ENCODE peak calls at places on chromosomes 4 and X, in ten cellular contexts. One of them, this sample, is unnamed. For H3K4me1, the result is how much of the 10 kb centered on the place peaks cover.

GRCh38 chr4:1177274-1178141 is 5.1 kb upstream of the SPON2 start:
- DNase-seq in A549: no peak
- DNase-seq in effector memory CD4-positive, alpha-beta T cell: no peak
- DNase-seq in heart right ventricle: peak
- DNase-seq in tibial nerve: no peak
- DNase-seq in mesenchymal stem cell: no peak
- DNase-seq in PC-3: peak
- DNase-seq in fibroblast of lung: no peak
- DNase-seq in kidney: peak
- DNase-seq in heart left ventricle: peak
- DNase-seq in this sample: peak

GRCh38 chrX:10634681-10635161 is 14.3 kb upstream of the MID1 start:
- DNase-seq in A549: peak
- DNase-seq in effector memory CD4-positive, alpha-beta T cell: no peak
- DNase-seq in heart right ventricle: no peak
- DNase-seq in tibial nerve: no peak
- DNase-seq in mesenchymal stem cell: peak
- DNase-seq in PC-3: peak
- DNase-seq in fibroblast of lung: peak
- DNase-seq in kidney: no peak
- DNase-seq in heart left ventricle: no peak
- DNase-seq in this sample: no peak

GRCh38 chrX:12210921-12211320 is 72.6 kb downstream of the FRMPD4 start:
- DNase-seq in A549: peak
- DNase-seq in effector memory CD4-positive, alpha-beta T cell: no peak
- DNase-seq in heart right ventricle: no peak
- DNase-seq in tibial nerve: no peak
- DNase-seq in mesenchymal stem cell: peak
- DNase-seq in PC-3: peak
- DNase-seq in fibroblast of lung: no peak
- DNase-seq in kidney: no peak
- DNase-seq in heart left ventricle: no peak
- DNase-seq in this sample: no peak

GRCh38 chr4:3186609-3187008 is 62.4 kb upstream of the MSANTD1 start:
- DNase-seq in A549: no peak
- DNase-seq in effector memory CD4-positive, alpha-beta T cell: no peak
- DNase-seq in heart right ventricle: no peak
- DNase-seq in tibial nerve: no peak
- DNase-seq in mesenchymal stem cell: no peak
- DNase-seq in PC-3: no peak
- DNase-seq in fibroblast of lung: no peak
- DNase-seq in kidney: no peak
- DNase-seq in heart left ventricle: no peak
- DNase-seq in this sample: no peak

GRCh38 chr4:31545755-31546154 is 825.6 kb downstream of the PCDH7 start:
- DNase-seq in A549: no peak
- DNase-seq in effector memory CD4-positive, alpha-beta T cell: no peak
- DNase-seq in heart right ventricle: no peak
- DNase-seq in tibial nerve: no peak
- DNase-seq in mesenchymal stem cell: no peak
- DNase-seq in PC-3: no peak
- DNase-seq in fibroblast of lung: no peak
- DNase-seq in kidney: no peak
- DNase-seq in heart left ventricle: no peak
- DNase-seq in this sample: no peak

GRCh38 chr4:145731026-145731425 is 51.1 kb downstream of the C4orf51 start:
- DNase-seq in A549: peak
- DNase-seq in effector memory CD4-positive, alpha-beta T cell: no peak
- DNase-seq in heart right ventricle: no peak
- DNase-seq in tibial nerve: no peak
- DNase-seq in mesenchymal stem cell: peak
- DNase-seq in PC-3: peak
- DNase-seq in fibroblast of lung: peak
- DNase-seq in kidney: no peak
- DNase-seq in heart left ventricle: no peak
- DNase-seq in this sample: no peak

GRCh38 chr4:113375964-113376666 is 326.7 kb downstream of the ANK2 start:
- DNase-seq in A549: no peak
- DNase-seq in effector memory CD4-positive, alpha-beta T cell: no peak
- DNase-seq in heart right ventricle: no peak
- DNase-seq in tibial nerve: no peak
- DNase-seq in mesenchymal stem cell: no peak
- DNase-seq in PC-3: no peak
- DNase-seq in fibroblast of lung: no peak
- DNase-seq in kidney: no peak
- DNase-seq in heart left ventricle: no peak
- DNase-seq in this sample: no peak

GRCh38 chr4:146095091-146095690 is 80.3 kb upstream of the LSM6 start:
- DNase-seq in A549: peak
- DNase-seq in effector memory CD4-positive, alpha-beta T cell: no peak
- DNase-seq in heart right ventricle: no peak
- DNase-seq in tibial nerve: peak
- DNase-seq in mesenchymal stem cell: peak
- DNase-seq in PC-3: peak
- DNase-seq in fibroblast of lung: peak
- DNase-seq in kidney: no peak
- DNase-seq in heart left ventricle: no peak
- DNase-seq in this sample: no peak

GRCh38 chr4:6180841-6181631 is 19.3 kb downstream of the JAKMIP1 start:
- DNase-seq in A549: no peak
- DNase-seq in effector memory CD4-positive, alpha-beta T cell: no peak
- DNase-seq in heart right ventricle: no peak
- DNase-seq in tibial nerve: no peak
- DNase-seq in mesenchymal stem cell: no peak
- DNase-seq in PC-3: no peak
- DNase-seq in fibroblast of lung: no peak
- DNase-seq in kidney: no peak
- DNase-seq in heart left ventricle: no peak
- DNase-seq in this sample: no peak

GRCh38 chr4:6178757-6179156 is 21.6 kb downstream of the JAKMIP1 start:
- DNase-seq in A549: no peak
- DNase-seq in effector memory CD4-positive, alpha-beta T cell: no peak
- DNase-seq in heart right ventricle: no peak
- DNase-seq in tibial nerve: no peak
- DNase-seq in mesenchymal stem cell: no peak
- DNase-seq in PC-3: peak
- DNase-seq in fibroblast of lung: no peak
- DNase-seq in kidney: no peak
- DNase-seq in heart left ventricle: no peak
- DNase-seq in this sample: no peak

GRCh38 chr4:6175426-6175825 is 24.9 kb downstream of the JAKMIP1 start:
- DNase-seq in A549: no peak
- DNase-seq in effector memory CD4-positive, alpha-beta T cell: no peak
- DNase-seq in heart right ventricle: no peak
- DNase-seq in tibial nerve: no peak
- DNase-seq in mesenchymal stem cell: no peak
- DNase-seq in PC-3: no peak
- DNase-seq in fibroblast of lung: no peak
- DNase-seq in kidney: no peak
- DNase-seq in heart left ventricle: no peak
- DNase-seq in this sample: no peak

GRCh38 chr4:6179362-6179761 is 21.0 kb downstream of the JAKMIP1 start:
- DNase-seq in A549: no peak
- DNase-seq in effector memory CD4-positive, alpha-beta T cell: no peak
- DNase-seq in heart right ventricle: no peak
- DNase-seq in tibial nerve: no peak
- DNase-seq in mesenchymal stem cell: no peak
- DNase-seq in PC-3: no peak
- DNase-seq in fibroblast of lung: no peak
- DNase-seq in kidney: no peak
- DNase-seq in heart left ventricle: no peak
- DNase-seq in this sample: no peak

GRCh38 chr4:6177587-6178197 is 22.7 kb downstream of the JAKMIP1 start:
- DNase-seq in A549: peak
- DNase-seq in effector memory CD4-positive, alpha-beta T cell: no peak
- DNase-seq in heart right ventricle: peak
- DNase-seq in tibial nerve: no peak
- DNase-seq in mesenchymal stem cell: no peak
- DNase-seq in PC-3: no peak
- DNase-seq in fibroblast of lung: no peak
- DNase-seq in kidney: no peak
- DNase-seq in heart left ventricle: no peak
- DNase-seq in this sample: peak
- H3K4me1 ChIP-seq in A549: under half
- H3K4me1 ChIP-seq in effector memory CD4-positive, alpha-beta T cell: under half
- H3K4me1 ChIP-seq in heart right ventricle: under half
- H3K4me1 ChIP-seq in tibial nerve: under half
- H3K4me1 ChIP-seq in mesenchymal stem cell: under half
- H3K4me1 ChIP-seq in PC-3: under half
- H3K4me1 ChIP-seq in fibroblast of lung: under half
- H3K4me1 ChIP-seq in kidney: under half
- H3K4me1 ChIP-seq in heart left ventricle: under half
- H3K4me1 ChIP-seq in this sample: under half

GRCh38 chr4:128381748-128382559 is 94.3 kb upstream of the PGRMC2 start:
- DNase-seq in A549: no peak
- DNase-seq in effector memory CD4-positive, alpha-beta T cell: no peak
- DNase-seq in heart right ventricle: no peak
- DNase-seq in tibial nerve: no peak
- DNase-seq in mesenchymal stem cell: no peak
- DNase-seq in PC-3: no peak
- DNase-seq in fibroblast of lung: no peak
- DNase-seq in kidney: no peak
- DNase-seq in heart left ventricle: no peak
- DNase-seq in this sample: no peak

GRCh38 chr4:128385199-128385598 is 97.6 kb upstream of the PGRMC2 start:
- DNase-seq in A549: no peak
- DNase-seq in effector memory CD4-positive, alpha-beta T cell: no peak
- DNase-seq in heart right ventricle: no peak
- DNase-seq in tibial nerve: no peak
- DNase-seq in mesenchymal stem cell: no peak
- DNase-seq in PC-3: no peak
- DNase-seq in fibroblast of lung: no peak
- DNase-seq in kidney: no peak
- DNase-seq in heart left ventricle: no peak
- DNase-seq in this sample: no peak

GRCh38 chr4:128385683-128386304 is 98.2 kb upstream of the PGRMC2 start:
- DNase-seq in A549: peak
- DNase-seq in effector memory CD4-positive, alpha-beta T cell: no peak
- DNase-seq in heart right ventricle: no peak
- DNase-seq in tibial nerve: no peak
- DNase-seq in mesenchymal stem cell: peak
- DNase-seq in PC-3: peak
- DNase-seq in fibroblast of lung: peak
- DNase-seq in kidney: no peak
- DNase-seq in heart left ventricle: no peak
- DNase-seq in this sample: no peak

GRCh38 chr4:128384765-128385164 is 97.2 kb upstream of the PGRMC2 start:
- DNase-seq in A549: no peak
- DNase-seq in effector memory CD4-positive, alpha-beta T cell: no peak
- DNase-seq in heart right ventricle: no peak
- DNase-seq in tibial nerve: no peak
- DNase-seq in mesenchymal stem cell: no peak
- DNase-seq in PC-3: no peak
- DNase-seq in fibroblast of lung: no peak
- DNase-seq in kidney: no peak
- DNase-seq in heart left ventricle: no peak
- DNase-seq in this sample: no peak

DNA sequence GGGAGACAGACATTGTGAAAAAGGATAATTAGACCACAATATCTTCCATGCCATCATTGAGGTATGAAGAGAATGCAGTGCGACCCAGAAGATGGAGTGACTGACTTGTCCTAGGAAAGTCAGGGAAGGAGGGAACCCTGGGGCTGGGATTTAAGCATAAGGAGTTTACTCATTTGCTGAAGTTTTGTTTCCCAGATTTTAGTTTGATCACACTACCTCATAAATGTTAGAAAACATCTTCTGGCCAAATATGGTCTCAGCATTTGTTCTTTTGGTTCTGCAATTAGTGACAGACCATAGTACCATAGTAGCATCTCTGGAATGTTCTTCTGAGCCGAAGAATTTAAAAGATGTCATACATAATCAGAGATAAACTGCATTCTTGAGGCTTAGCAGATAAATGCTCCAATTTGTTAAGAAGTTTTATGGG is 96.5 kb upstream of the PGRMC2 start:
- DNase-seq in A549: no peak
- DNase-seq in effector memory CD4-positive, alpha-beta T cell: no peak
- DNase-seq in heart right ventricle: no peak
- DNase-seq in tibial nerve: no peak
- DNase-seq in mesenchymal stem cell: peak
- DNase-seq in PC-3: no peak
- DNase-seq in fibroblast of lung: peak
- DNase-seq in kidney: no peak
- DNase-seq in heart left ventricle: no peak
- DNase-seq in this sample: no peak
- H3K27ac ChIP-seq in A549: peak
- H3K27ac ChIP-seq in effector memory CD4-positive, alpha-beta T cell: no peak
- H3K27ac ChIP-seq in heart right ventricle: no peak
- H3K27ac ChIP-seq in tibial nerve: no peak
- H3K27ac ChIP-seq in mesenchymal stem cell: peak
- H3K27ac ChIP-seq in PC-3: no peak
- H3K27ac ChIP-seq in fibroblast of lung: no peak
- H3K27ac ChIP-seq in kidney: no peak
- H3K27ac ChIP-seq in heart left ventricle: no peak
- H3K27ac ChIP-seq in this sample: no peak

DNA sequence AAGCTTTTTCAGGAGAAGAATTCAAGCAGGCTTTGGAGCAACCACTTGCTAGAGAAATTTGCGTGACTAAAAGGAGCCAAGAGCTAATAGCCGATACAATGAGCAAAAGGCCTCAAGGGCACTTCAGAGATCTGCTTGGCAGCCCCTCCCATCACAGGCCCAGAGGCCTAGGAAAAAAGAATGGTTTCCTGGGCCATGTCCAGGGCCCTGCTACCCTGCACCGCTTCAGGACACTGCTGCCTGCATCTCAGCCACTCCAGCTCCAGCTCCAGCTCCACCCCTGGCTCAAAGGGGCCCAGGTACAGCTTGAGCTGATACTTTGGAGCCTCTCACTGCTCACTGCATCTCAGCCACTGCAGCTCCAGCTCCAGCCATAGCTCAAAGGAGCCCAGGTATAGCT is 98.9 kb downstream of the FAM13A start:
- DNase-seq in A549: no peak
- DNase-seq in effector memory CD4-positive, alpha-beta T cell: no peak
- DNase-seq in heart right ventricle: no peak
- DNase-seq in tibial nerve: no peak
- DNase-seq in mesenchymal stem cell: no peak
- DNase-seq in PC-3: no peak
- DNase-seq in fibroblast of lung: no peak
- DNase-seq in kidney: no peak
- DNase-seq in heart left ventricle: no peak
- DNase-seq in this sample: peak
- H3K4me1 ChIP-seq in A549: under half
- H3K4me1 ChIP-seq in effector memory CD4-positive, alpha-beta T cell: under half
- H3K4me1 ChIP-seq in heart right ventricle: under half
- H3K4me1 ChIP-seq in tibial nerve: under half
- H3K4me1 ChIP-seq in mesenchymal stem cell: under half
- H3K4me1 ChIP-seq in PC-3: under half
- H3K4me1 ChIP-seq in fibroblast of lung: under half
- H3K4me1 ChIP-seq in kidney: under half
- H3K4me1 ChIP-seq in heart left ventricle: under half
- H3K4me1 ChIP-seq in this sample: under half

DNA sequence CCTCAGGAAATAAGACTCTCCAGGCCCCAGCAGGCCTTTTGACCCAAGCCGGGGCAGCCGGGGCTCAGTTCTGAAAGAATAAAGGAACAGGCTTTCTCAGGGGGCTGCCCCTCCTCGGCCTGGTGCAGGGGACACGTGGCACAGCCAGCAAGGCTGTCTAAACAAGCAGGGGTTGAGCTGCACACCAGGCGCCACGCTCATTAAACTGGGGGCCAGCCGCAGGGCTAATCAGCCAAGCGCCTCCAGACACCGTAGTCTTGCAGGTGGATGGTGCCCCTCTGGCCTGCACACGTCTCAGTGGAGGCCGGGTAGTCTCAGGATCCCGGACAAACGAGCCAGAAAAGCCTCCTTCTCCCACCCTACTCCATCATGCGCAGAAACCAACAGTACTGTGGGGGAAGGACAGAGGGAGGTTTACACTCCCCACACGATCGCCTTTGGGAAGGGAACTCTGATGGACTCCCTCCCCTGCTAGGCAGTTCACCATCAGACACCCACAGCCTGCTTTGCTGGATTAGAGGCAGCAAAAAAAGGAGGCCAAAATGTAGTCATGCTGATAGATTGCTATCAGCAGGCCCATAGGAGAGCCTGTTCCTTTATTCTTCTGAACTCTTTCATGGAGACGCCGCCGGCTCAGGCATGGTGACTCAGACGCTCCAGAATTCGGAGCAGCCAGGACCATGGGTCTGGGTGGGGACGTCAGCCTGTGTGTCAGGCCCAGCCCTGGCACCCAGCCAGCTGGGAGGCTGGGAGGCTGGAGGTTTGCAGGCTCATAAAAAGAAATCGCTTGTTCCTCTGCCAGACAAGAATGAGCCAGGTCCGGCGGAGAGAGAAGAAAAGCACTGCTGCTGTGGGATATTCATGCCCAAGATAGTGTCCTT is 342.4 kb downstream of the BCOR start:
- DNase-seq in A549: peak
- DNase-seq in effector memory CD4-positive, alpha-beta T cell: no peak
- DNase-seq in heart right ventricle: peak
- DNase-seq in tibial nerve: peak
- DNase-seq in mesenchymal stem cell: peak
- DNase-seq in PC-3: peak
- DNase-seq in fibroblast of lung: peak
- DNase-seq in kidney: peak
- DNase-seq in heart left ventricle: peak
- DNase-seq in this sample: peak
- H3K27ac ChIP-seq in A549: peak
- H3K27ac ChIP-seq in effector memory CD4-positive, alpha-beta T cell: no peak
- H3K27ac ChIP-seq in heart right ventricle: no peak
- H3K27ac ChIP-seq in tibial nerve: peak
- H3K27ac ChIP-seq in mesenchymal stem cell: peak
- H3K27ac ChIP-seq in PC-3: peak
- H3K27ac ChIP-seq in fibroblast of lung: peak
- H3K27ac ChIP-seq in kidney: peak
- H3K27ac ChIP-seq in heart left ventricle: no peak
- H3K27ac ChIP-seq in this sample: peak

This sample was measured in right cardiac atrium.